ENCODE peak calls at places on chromosomes 6 and 20, in four cellular contexts. One of them, this sample, is unnamed.

GRCh38 chr6:98841114-98841513 is 6.7 kb downstream of the POU3F2 start:
- DNase-seq in H1: no peak
- DNase-seq in HepG2: no peak
- DNase-seq in K562: no peak
- DNase-seq in this sample: no peak

GRCh38 chr6:159252955-159253508 is 83.8 kb downstream of the FNDC1 start:
- DNase-seq in H1: peak; percentile 21
- DNase-seq in HepG2: peak; percentile 52
- DNase-seq in K562: peak; percentile 57
- DNase-seq in this sample: no peak

GRCh38 chr6:35166160-35166919 is 25.2 kb upstream of the TCP11 start:
- DNase-seq in H1: no peak
- DNase-seq in HepG2: no peak
- DNase-seq in K562: no peak
- DNase-seq in this sample: no peak

GRCh38 chr20:46051556-46052323 is 22.7 kb downstream of the SLC12A5 start:
- DNase-seq in H1: no peak
- DNase-seq in HepG2: no peak
- DNase-seq in K562: no peak
- DNase-seq in this sample: no peak

GRCh38 chr6:127051571-127052260 is 66.8 kb upstream of the RSPO3 start:
- DNase-seq in H1: no peak
- DNase-seq in HepG2: no peak
- DNase-seq in K562: no peak
- DNase-seq in this sample: no peak

GRCh38 chr6:166707045-166707444 is 80.0 kb upstream of the RPS6KA2 start:
- DNase-seq in H1: peak; percentile 34
- DNase-seq in HepG2: peak; percentile 22
- DNase-seq in K562: peak; percentile 33
- DNase-seq in this sample: peak; percentile 54

GRCh38 chr6:170067257-170067656 is 223.6 kb downstream of the DLL1 start:
- DNase-seq in H1: no peak
- DNase-seq in HepG2: no peak
- DNase-seq in K562: no peak
- DNase-seq in this sample: no peak

GRCh38 chr20:63591786-63592355 is 17.8 kb upstream of the HELZ2 start:
- DNase-seq in H1: no peak
- DNase-seq in HepG2: no peak
- DNase-seq in K562: no peak
- DNase-seq in this sample: no peak

GRCh38 chr6:165662671-165663282 is at the start of gene PDE10A:
- DNase-seq in H1: no peak
- DNase-seq in HepG2: no peak
- DNase-seq in K562: no peak
- DNase-seq in this sample: peak; percentile 57

GRCh38 chr6:117829594-117830319 is 77.3 kb upstream of the SLC35F1 start:
- DNase-seq in H1: peak; percentile 17
- DNase-seq in HepG2: peak; percentile 44
- DNase-seq in K562: peak; percentile 19
- DNase-seq in this sample: peak; percentile 39

GRCh38 chr6:25476126-25476525 is 175.9 kb upstream of the SCGN start:
- DNase-seq in H1: no peak
- DNase-seq in HepG2: no peak
- DNase-seq in K562: no peak
- DNase-seq in this sample: no peak

GRCh38 chr20:37350655-37351574 is 5.0 kb downstream of the SRC start:
- DNase-seq in H1: no peak
- DNase-seq in HepG2: no peak
- DNase-seq in K562: no peak
- DNase-seq in this sample: no peak
- TF ChIP-seq EZH2 in H1: no peak
- TF ChIP-seq EZH2 in HepG2: no peak
- TF ChIP-seq EZH2 in K562: no peak
- TF ChIP-seq EZH2 in this sample: no peak

GRCh38 chr6:3744901-3745470 is 6.5 kb downstream of the PXDC1 start:
- DNase-seq in H1: no peak
- DNase-seq in HepG2: no peak
- DNase-seq in K562: no peak
- DNase-seq in this sample: no peak

GRCh38 chr6:3742076-3742425 is 9.5 kb downstream of the PXDC1 start:
- DNase-seq in H1: no peak
- DNase-seq in HepG2: no peak
- DNase-seq in K562: no peak
- DNase-seq in this sample: no peak

GRCh38 chr6:3744211-3744900 is 7.2 kb downstream of the PXDC1 start:
- DNase-seq in H1: no peak
- DNase-seq in HepG2: no peak
- DNase-seq in K562: no peak
- DNase-seq in this sample: peak; percentile 42

GRCh38 chr6:3742426-3743344 is 8.8 kb downstream of the PXDC1 start:
- DNase-seq in H1: peak; percentile 60
- DNase-seq in HepG2: peak; percentile 78
- DNase-seq in K562: peak; percentile 81
- DNase-seq in this sample: peak; percentile 88

DNA sequence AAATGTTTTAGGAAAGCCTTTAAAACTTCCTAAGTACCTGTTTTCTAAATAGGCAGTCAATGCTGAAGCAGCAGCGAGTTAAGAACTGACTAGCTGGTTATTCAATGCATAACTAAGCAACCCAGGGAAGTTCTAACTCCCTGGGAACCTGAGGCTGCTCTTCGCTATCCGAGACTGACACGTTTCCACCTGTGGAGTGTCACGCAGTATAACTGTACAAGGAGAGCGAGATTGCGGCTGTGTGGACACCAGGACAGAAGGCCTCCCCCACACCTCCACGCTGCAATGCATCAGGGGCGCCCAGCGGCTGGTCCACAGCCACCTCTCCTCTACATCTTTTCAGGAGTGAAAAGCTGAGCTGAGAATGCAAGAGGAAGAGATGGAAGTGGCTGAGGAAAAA is 8.0 kb downstream of the PXDC1 start:
- DNase-seq in H1: no peak
- DNase-seq in HepG2: no peak
- DNase-seq in K562: no peak
- DNase-seq in this sample: no peak
- TF ChIP-seq JUN in H1: no peak
- TF ChIP-seq JUN in HepG2: no peak
- TF ChIP-seq JUN in K562: no peak
- TF ChIP-seq JUN in this sample: no peak

GRCh38 chr6:37636112-37636511 is 61.6 kb downstream of the MDGA1 start:
- DNase-seq in H1: no peak
- DNase-seq in HepG2: no peak
- DNase-seq in K562: no peak
- DNase-seq in this sample: no peak
- H3K9ac ChIP-seq in H1: no peak overlapping the region
- H3K9ac ChIP-seq in HepG2: no peak overlapping the region
- H3K9ac ChIP-seq in K562: no peak overlapping the region
- H3K9ac ChIP-seq in this sample: no peak overlapping the region

GRCh38 chr6:108175176-108175591 is 9.4 kb downstream of the NR2E1 start:
- DNase-seq in H1: no peak
- DNase-seq in HepG2: no peak
- DNase-seq in K562: no peak
- DNase-seq in this sample: no peak
- TF ChIP-seq EZH2 in H1: peak; percentile 53
- TF ChIP-seq EZH2 in HepG2: no peak
- TF ChIP-seq EZH2 in K562: no peak
- TF ChIP-seq EZH2 in this sample: no peak

GRCh38 chr6:42140051-42140450 is 2.4 kb downstream of the C6orf132 start:
- DNase-seq in H1: no peak
- DNase-seq in HepG2: no peak
- DNase-seq in K562: no peak
- DNase-seq in this sample: no peak
- TF ChIP-seq JUN in H1: no peak
- TF ChIP-seq JUN in HepG2: no peak
- TF ChIP-seq JUN in K562: no peak
- TF ChIP-seq JUN in this sample: no peak

GRCh38 chr6:149821492-149821891 is 42.7 kb downstream of the LRP11 start:
- DNase-seq in H1: no peak
- DNase-seq in HepG2: no peak
- DNase-seq in K562: peak; percentile 35
- DNase-seq in this sample: no peak
- H3K9ac ChIP-seq in H1: no peak overlapping the region
- H3K9ac ChIP-seq in HepG2: no peak overlapping the region
- H3K9ac ChIP-seq in K562: peak overlapping the region; percentile 15
- H3K9ac ChIP-seq in this sample: no peak overlapping the region